ENCODE peak calls at places on chromosomes 11 and 22, in eight cellular contexts. D is anterior cingulate cortex; Z is activated T-helper 9 cell treated with anti-CD3 and anti-CD28 coated beads, Interleukin-2, amount 50 U/mL, for 16 hours; Q is testis; T is globus pallidus; G is prostate gland; A is cardiac muscle cell; N is GOT3. J is an unnamed sample.

GRCh38 chr11:2211113-2211971 is 39.7 kb upstream of the TH start:
- DNase-seq in D (no peak), Z (no peak), Q (peak; percentile 14), T (no peak), G (peak; percentile 3), A (no peak), N (no peak), J (no peak)

GRCh38 chr11:1298695-1299492 is 10.5 kb downstream of the TOLLIP start:
- DNase-seq in D (no peak), Z (no peak), Q (peak; percentile 65), T (peak; percentile 37), G (peak; percentile 84), A (peak; percentile 89), N (no peak), J (peak; percentile 55)

GRCh38 chr22:48758021-48758561 is 1069.6 kb downstream of the BRD1 start:
- DNase-seq in D (no peak), Z (no peak), Q (peak; percentile 6), T (no peak), G (peak; percentile 1), A (no peak), N (no peak), J (no peak)

GRCh38 chr22:21837184-21837979 is 30.1 kb downstream of the MAPK1 start:
- DNase-seq in D (no peak), Z (no peak), Q (no peak), T (no peak), G (no peak), A (peak; percentile 77), N (no peak), J (no peak)

GRCh38 chr11:811446-812245 is 1.9 kb downstream of the RPLP2 start:
- DNase-seq in D (no peak), Z (no peak), Q (no peak), T (no peak), G (no peak), A (no peak), N (no peak), J (no peak)

GRCh38 chr11:72361321-72361720 is 73.0 kb downstream of the CLPB start:
- DNase-seq in D (no peak), Z (no peak), Q (no peak), T (no peak), G (no peak), A (no peak), N (no peak), J (no peak)

GRCh38 chr22:28817919-28818859 is 17.8 kb upstream of the XBP1 start:
- DNase-seq in D (no peak), Z (no peak), Q (no peak), T (no peak), G (peak; percentile 94), A (no peak), N (no peak), J (no peak)

GRCh38 chr11:15861256-15861655 is 495.1 kb downstream of the SOX6 start:
- DNase-seq in D (no peak), Z (no peak), Q (no peak), T (no peak), G (no peak), A (no peak), N (no peak), J (no peak)

GRCh38 chr11:67698247-67698646 is 23.8 kb upstream of the ALDH3B2 start:
- DNase-seq in D (no peak), Z (no peak), Q (no peak), T (no peak), G (no peak), A (no peak), N (no peak), J (no peak)

GRCh38 chr11:44559207-44559943 is 6.1 kb upstream of the CD82 start:
- DNase-seq in D (no peak), Z (no peak), Q (no peak), T (peak; percentile 24), G (no peak), A (no peak), N (no peak), J (no peak)

GRCh38 chr11:18332302-18332701 is 9.9 kb downstream of the GTF2H1 start:
- DNase-seq in D (no peak), Z (no peak), Q (no peak), T (no peak), G (no peak), A (no peak), N (no peak), J (no peak)

GRCh38 chr11:91305402-91305801 is 919.2 kb upstream of the FAT3 start:
- DNase-seq in D (no peak), Z (no peak), Q (no peak), T (no peak), G (no peak), A (no peak), N (no peak), J (no peak)

GRCh38 chr11:79786961-79787360 is 346.1 kb upstream of the TENM4 start:
- DNase-seq in D (no peak), Z (no peak), Q (no peak), T (no peak), G (no peak), A (no peak), N (no peak), J (no peak)

GRCh38 chr22:18076060-18076497 is 1.7 kb upstream of the PEX26 start:
- DNase-seq in D (no peak), Z (no peak), Q (peak; percentile 73), T (peak; percentile 94), G (peak; percentile 85), A (peak; percentile 93), N (peak; percentile 32), J (peak; percentile 82)

GRCh38 chr11:123507043-123507442 is 77.0 kb downstream of the GRAMD1B start:
- DNase-seq in D (no peak), Z (no peak), Q (no peak), T (no peak), G (no peak), A (no peak), N (no peak), J (no peak)

GRCh38 chr11:111605681-111606080 is 3.4 kb downstream of the SIK2 start:
- DNase-seq in D (no peak), Z (no peak), Q (no peak), T (peak; percentile 39), G (no peak), A (no peak), N (no peak), J (no peak)

GRCh38 chr11:14075118-14075601 is 112.6 kb downstream of the SPON1 start:
- DNase-seq in D (no peak), Z (peak; percentile 46), Q (no peak), T (no peak), G (no peak), A (no peak), N (no peak), J (no peak)

GRCh38 chr11:43515090-43515489 is 156.4 kb downstream of the TTC17 start:
- DNase-seq in D (no peak), Z (no peak), Q (peak; percentile 70), T (no peak), G (no peak), A (peak; percentile 7), N (no peak), J (no peak)

GRCh38 chr11:86575208-86575855 is 97.1 kb downstream of the ME3 start:
- DNase-seq in D (no peak), Z (no peak), Q (no peak), T (no peak), G (no peak), A (peak; percentile 60), N (no peak), J (no peak)

GRCh38 chr11:75816561-75817239 is 1.7 kb downstream of the UVRAG start:
- DNase-seq in D (no peak), Z (no peak), Q (no peak), T (no peak), G (no peak), A (peak; percentile 27), N (no peak), J (no peak)

GRCh38 chr11:60868682-60869450 is 1.5 kb downstream of the ZP1 start:
- DNase-seq in D (no peak), Z (no peak), Q (peak; percentile 11), T (no peak), G (no peak), A (no peak), N (no peak), J (no peak)